ENCODE peak calls at places on chromosomes 7 and 10, in four cellular contexts. T is HTR-8/SVneo, P is NCI-H345, Z is adrenal gland. M is an unnamed sample.

GRCh38 chr7:12210179-12211053 is 678 bp upstream of the TMEM106B start:
- DNase-seq in T (peak), P (peak), Z (peak), M (peak)

GRCh38 chr10:68194290-68194689 is 37.6 kb downstream of the ATOH7 start:
- DNase-seq in T (no peak), P (no peak), Z (no peak), M (no peak)

GRCh38 chr10:86681047-86681446 is 12.7 kb downstream of the LDB3 start:
- DNase-seq in T (no peak), P (no peak), Z (no peak), M (no peak)

GRCh38 chr10:128124813-128125403 is 1.3 kb downstream of the MKI67 start:
- DNase-seq in T (no peak), P (no peak), Z (no peak), M (no peak)

GRCh38 chr7:147145194-147145593 is 1028.6 kb downstream of the CNTNAP2 start:
- DNase-seq in T (no peak), P (no peak), Z (no peak), M (no peak)

GRCh38 chr10:30435068-30435422 is 1.1 kb downstream of the MAP3K8 start:
- DNase-seq in T (no peak), P (no peak), Z (peak), M (peak)

GRCh38 chr10:82660983-82661382 is 786.0 kb downstream of the NRG3 start:
- DNase-seq in T (no peak), P (peak), Z (no peak), M (no peak)

GRCh38 chr10:102780246-102780645 is 36.5 kb downstream of the WBP1L start:
- DNase-seq in T (no peak), P (no peak), Z (no peak), M (no peak)

GRCh38 chr7:118826237-118826636 is 601.7 kb downstream of the ANKRD7 start:
- DNase-seq in T (no peak), P (no peak), Z (no peak), M (no peak)

GRCh38 chr7:82105463-82105862 is 335.6 kb upstream of the HGF start:
- DNase-seq in T (peak), P (no peak), Z (no peak), M (no peak)

GRCh38 chr7:69433086-69433485 is 165.2 kb upstream of the AUTS2 start:
- DNase-seq in T (no peak), P (no peak), Z (no peak), M (no peak)

GRCh38 chr10:55091691-55092328 is 290.8 kb upstream of the PCDH15 start:
- DNase-seq in T (no peak), P (no peak), Z (no peak), M (no peak)

GRCh38 chr10:67004690-67005089 is 78.9 kb downstream of the LRRTM3 start:
- DNase-seq in T (no peak), P (no peak), Z (no peak), M (no peak)

GRCh38 chr10:126646101-126646500 is 24.4 kb downstream of the C10orf90 start:
- DNase-seq in T (peak), P (no peak), Z (no peak), M (no peak)

GRCh38 chr10:117360994-117361667 is 14.1 kb downstream of the PDZD8 start:
- DNase-seq in T (no peak), P (no peak), Z (peak), M (no peak)

GRCh38 chr10:72340510-72340895 is 14.2 kb downstream of the DNAJB12 start:
- DNase-seq in T (no peak), P (peak), Z (peak), M (peak)

GRCh38 chr7:131249003-131249402 is 78.7 kb upstream of the MKLN1 start:
- DNase-seq in T (peak), P (no peak), Z (peak), M (peak)

GRCh38 chr7:22561895-22562593 is 62.1 kb upstream of the STEAP1B start:
- DNase-seq in T (no peak), P (no peak), Z (no peak), M (no peak)

GRCh38 chr7:30521532-30521931 is 16.9 kb upstream of the GGCT start:
- DNase-seq in T (no peak), P (no peak), Z (no peak), M (no peak)

GRCh38 chr10:27745719-27746363 is at the start of gene MKX:
- DNase-seq in T (no peak), P (no peak), Z (peak), M (no peak)

GRCh38 chr10:50645241-50645640 is 21.5 kb upstream of the SGMS1 start:
- DNase-seq in T (no peak), P (no peak), Z (no peak), M (no peak)

GRCh38 chr10:120285408-120285807 is 171.6 kb upstream of the PLPP4 start:
- DNase-seq in T (no peak), P (no peak), Z (no peak), M (peak)